ENCODE peak calls at places on chromosomes 5 and 9, in five cellular contexts. B, O, Y, W and D are unnamed samples.

GRCh38 chr5:122957457-122957856 is 79.1 kb downstream of the PPIC start:
- DNase-seq in B (no peak), O (no peak), Y (no peak), W (no peak), D (no peak)

GRCh38 chr9:37902804-37903580 is 935 bp downstream of the SLC25A51 start:
- DNase-seq in B (no peak), O (peak; percentile 50), Y (peak; percentile 48), W (no peak), D (peak; percentile 44)

GRCh38 chr9:136695435-136695895 is 8.2 kb upstream of the AGPAT2 start:
- DNase-seq in B (no peak), O (no peak), Y (no peak), W (no peak), D (no peak)

GRCh38 chr5:157682257-157682656 is 10.9 kb downstream of the C5orf52 start:
- DNase-seq in B (no peak), O (no peak), Y (no peak), W (no peak), D (no peak)

GRCh38 chr9:112541690-112542089 is 55.1 kb downstream of the KIAA1958 start:
- DNase-seq in B (no peak), O (no peak), Y (no peak), W (no peak), D (no peak)

GRCh38 chr5:43121565-43122484 is 1.1 kb downstream of the ZNF131 start:
- DNase-seq in B (no peak), O (peak; percentile 64), Y (peak; percentile 62), W (peak; percentile 12), D (peak; percentile 65)

GRCh38 chr5:163888366-163888765 is 382.9 kb downstream of the MAT2B start:
- DNase-seq in B (no peak), O (no peak), Y (peak; percentile 52), W (no peak), D (no peak)

GRCh38 chr9:107178302-107178701 is 104.8 kb upstream of the RAD23B start:
- DNase-seq in B (no peak), O (no peak), Y (no peak), W (no peak), D (no peak)

GRCh38 chr5:75716715-75717081 is 539 bp downstream of the POC5 start:
- DNase-seq in B (no peak), O (no peak), Y (no peak), W (no peak), D (no peak)

GRCh38 chr5:139268364-139269202 is 25.0 kb upstream of the MATR3 start:
- DNase-seq in B (no peak), O (no peak), Y (peak; percentile 31), W (no peak), D (peak; percentile 66)

GRCh38 chr9:90546200-90546599 is 96.4 kb downstream of the DIRAS2 start:
- DNase-seq in B (no peak), O (peak; percentile 6), Y (peak; percentile 33), W (peak; percentile 66), D (peak; percentile 28)

GRCh38 chr9:90552317-90552716 is 90.3 kb downstream of the DIRAS2 start:
- DNase-seq in B (no peak), O (no peak), Y (no peak), W (no peak), D (peak; percentile 68)

GRCh38 chr9:90544488-90544887 is 98.1 kb downstream of the DIRAS2 start:
- DNase-seq in B (no peak), O (no peak), Y (no peak), W (no peak), D (no peak)

DNA sequence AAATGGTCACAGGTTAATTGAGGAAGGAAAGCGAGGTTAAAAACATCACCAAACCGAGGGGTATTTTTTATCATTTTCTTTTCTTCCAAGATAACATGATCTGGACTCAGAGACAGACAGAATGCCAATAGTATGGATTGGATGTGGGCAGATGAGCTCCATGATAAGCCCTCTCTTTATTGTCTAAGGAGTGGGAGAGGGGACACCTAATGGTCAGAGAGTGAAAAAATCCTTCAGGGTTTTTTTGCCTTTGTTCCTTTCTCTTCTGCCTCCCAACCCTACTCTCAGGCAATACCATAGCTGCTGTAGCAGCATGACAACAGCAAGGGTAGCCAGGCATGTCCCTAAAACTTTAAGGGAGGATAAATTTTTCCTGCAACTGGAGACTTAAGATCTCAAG is 94.7 kb downstream of the DIRAS2 start:
- DNase-seq in B (no peak), O (no peak), Y (no peak), W (peak; percentile 0), D (no peak)
- TF ChIP-seq CTCF in B (no peak), O (no peak), Y (no peak), W (peak; percentile 6), D (no peak)

GRCh38 chr5:149777382-149777781 is 47.3 kb downstream of the PPARGC1B start:
- DNase-seq in B (no peak), O (no peak), Y (no peak), W (no peak), D (no peak)

GRCh38 chr5:149775785-149776184 is 45.7 kb downstream of the PPARGC1B start:
- DNase-seq in B (no peak), O (no peak), Y (peak; percentile 20), W (peak; percentile 14), D (peak; percentile 54)

GRCh38 chr5:149773245-149774095 is 43.4 kb downstream of the PPARGC1B start:
- DNase-seq in B (no peak), O (no peak), Y (no peak), W (no peak), D (no peak)

GRCh38 chr5:149779071-149779470 is 49.0 kb downstream of the PPARGC1B start:
- DNase-seq in B (no peak), O (no peak), Y (no peak), W (no peak), D (no peak)

DNA sequence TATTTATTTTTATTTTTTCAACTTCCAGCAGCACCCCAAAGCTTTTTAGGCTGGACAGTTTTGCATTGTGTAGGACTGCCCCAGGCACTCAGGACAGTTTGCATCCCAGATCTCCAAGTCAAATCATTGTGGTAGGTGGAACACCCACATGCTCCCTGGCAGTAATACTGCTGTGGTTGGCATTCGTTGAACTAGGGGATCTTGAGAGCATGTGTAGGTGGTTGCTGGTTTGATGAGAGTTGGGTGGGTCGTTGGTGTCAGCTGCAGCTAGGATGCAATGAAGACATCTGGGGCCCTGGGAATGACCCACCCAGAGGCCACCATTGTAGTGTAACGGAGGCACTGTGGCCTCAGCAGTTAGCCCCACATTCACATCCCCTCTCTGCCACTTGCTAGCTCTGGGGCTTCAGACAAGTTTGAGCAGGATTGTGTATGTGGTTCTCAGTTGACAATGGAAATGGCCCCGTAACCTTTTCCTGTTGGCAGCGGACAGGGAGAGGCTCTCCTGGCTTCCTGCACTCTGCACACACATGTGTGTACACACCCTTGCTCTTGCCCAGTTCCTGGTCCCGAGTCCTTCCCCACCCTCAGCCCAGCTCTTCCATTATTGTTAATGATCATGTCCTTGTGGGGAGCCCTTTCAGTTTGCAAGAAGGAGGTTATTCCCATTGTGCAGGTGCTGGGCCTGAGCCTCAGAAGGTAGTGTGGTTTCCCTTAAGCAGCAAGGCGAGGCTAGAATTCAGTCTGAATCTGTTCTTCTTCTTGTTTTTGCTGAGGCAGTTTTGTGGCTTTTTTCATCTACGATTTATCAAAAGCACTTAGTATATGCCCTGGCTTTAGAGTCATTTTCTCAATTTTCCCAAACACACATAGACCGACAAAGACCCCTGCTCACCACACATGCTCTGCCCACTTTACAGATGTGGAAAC is 46.5 kb downstream of the PPARGC1B start:
- DNase-seq in B (no peak), O (no peak), Y (no peak), W (no peak), D (peak; percentile 43)
- H3K4me3 ChIP-seq in B (no peak overlapping the region), O (no peak overlapping the region), Y (no peak overlapping the region), W (no peak overlapping the region), D (no peak overlapping the region)

GRCh38 chr5:151463137-151464029 is 16.0 kb downstream of the SLC36A1 start:
- DNase-seq in B (no peak), O (no peak), Y (no peak), W (no peak), D (no peak)
- TF ChIP-seq CTCF in B (no peak), O (peak; percentile 10), Y (peak; percentile 47), W (peak; percentile 58), D (peak; percentile 30)

GRCh38 chr5:128132499-128132898 is 48.9 kb downstream of the SLC12A2 start:
- DNase-seq in B (no peak), O (no peak), Y (no peak), W (no peak), D (no peak)
- H3K4me3 ChIP-seq in B (no peak overlapping the region), O (no peak overlapping the region), Y (no peak overlapping the region), W (no peak overlapping the region), D (no peak overlapping the region)

GRCh38 chr5:6825678-6826244 is 112.5 kb downstream of the TENT4A start:
- DNase-seq in B (no peak), O (no peak), Y (no peak), W (no peak), D (no peak)
- TF ChIP-seq CTCF in B (no peak), O (no peak), Y (no peak), W (no peak), D (no peak)